ENCODE peak calls at places on chromosomes 13 and 19, in six cellular contexts. O is heart left ventricle; U is uterus; J is HepG2; B is OCI-LY7; F is CD8-positive, alpha-beta memory T cell. S is an unnamed sample.

GRCh38 chr19:33296473-33297060 is 5.8 kb downstream of the CEBPA start:
- DNase-seq in U (peak; percentile 17), F (no peak), J (no peak), B (no peak), O (peak; percentile 56), S (no peak)

GRCh38 chr13:72194531-72194930 is 327.5 kb upstream of the DACH1 start:
- DNase-seq in U (no peak), B (no peak), O (no peak), J (no peak), F (no peak), S (no peak)

GRCh38 chr13:27128825-27129627 is 42.6 kb downstream of the USP12 start:
- DNase-seq in O (no peak), U (no peak), J (no peak), F (no peak), B (no peak), S (no peak)

GRCh38 chr13:24071423-24072075 is 89.0 kb upstream of the SPATA13 start:
- DNase-seq in F (no peak), O (no peak), J (no peak), U (peak; percentile 45), B (no peak), S (no peak)

GRCh38 chr13:73365240-73365639 is 306.4 kb downstream of the KLF5 start:
- DNase-seq in U (no peak), O (no peak), F (no peak), J (no peak), B (no peak), S (no peak)

GRCh38 chr19:9835507-9835949 is 410 bp downstream of the PIN1 start:
- DNase-seq in B (no peak), O (peak; percentile 64), U (no peak), F (no peak), J (no peak), S (no peak)

GRCh38 chr13:48318014-48318713 is 14.6 kb downstream of the RB1 start:
- DNase-seq in F (no peak), B (no peak), U (no peak), J (no peak), O (peak; percentile 67), S (no peak)

GRCh38 chr13:27339299-27339698 is 68.7 kb downstream of the RASL11A start:
- DNase-seq in O (no peak), B (peak; percentile 78), U (no peak), F (no peak), J (peak; percentile 60), S (no peak)

GRCh38 chr19:51127755-51128154 is 3.0 kb downstream of the SIGLEC9 start:
- DNase-seq in F (no peak), O (no peak), J (no peak), U (no peak), B (no peak), S (no peak)

GRCh38 chr13:108276060-108276459 is 6.5 kb downstream of the TNFSF13B start:
- DNase-seq in J (no peak), U (no peak), B (no peak), O (no peak), F (no peak), S (no peak)

GRCh38 chr19:8192227-8192820 is 16.8 kb upstream of the CERS4 start:
- DNase-seq in B (peak; percentile 53), O (no peak), U (no peak), F (no peak), J (no peak), S (no peak)

GRCh38 chr13:19663416-19663979 is 30.0 kb downstream of the MPHOSPH8 start:
- DNase-seq in J (no peak), U (no peak), F (no peak), B (no peak), O (no peak), S (no peak)

GRCh38 chr19:44689290-44690130 is 9.4 kb upstream of the CEACAM16 start:
- DNase-seq in O (peak; percentile 87), J (peak; percentile 63), B (peak; percentile 73), U (peak; percentile 69), F (peak; percentile 66), S (peak; percentile 84)

GRCh38 chr19:55437410-55437809 is 5.7 kb downstream of the SHISA7 start:
- DNase-seq in O (no peak), U (no peak), F (no peak), B (no peak), J (peak; percentile 46), S (peak; percentile 71)

GRCh38 chr13:34340534-34340933 is 522.6 kb downstream of the RFC3 start:
- DNase-seq in F (no peak), J (no peak), U (no peak), B (no peak), O (no peak), S (no peak)

GRCh38 chr13:45473627-45474026 is 8.9 kb downstream of the COG3 start:
- DNase-seq in O (no peak), J (peak; percentile 43), U (no peak), B (peak; percentile 28), F (no peak), S (no peak)

GRCh38 chr19:16301999-16302694 is 22.5 kb upstream of the KLF2 start:
- DNase-seq in U (no peak), B (peak; percentile 90), F (no peak), J (no peak), O (no peak), S (no peak)

GRCh38 chr13:68160466-68160865 is 930.3 kb upstream of the PCDH9 start:
- DNase-seq in O (no peak), U (no peak), B (no peak), J (no peak), F (no peak), S (no peak)

GRCh38 chr19:47226426-47227346 is 4.3 kb downstream of the BBC3 start:
- DNase-seq in B (peak; percentile 93), O (peak; percentile 88), J (peak; percentile 89), U (peak; percentile 82), F (peak; percentile 59), S (peak; percentile 93)

GRCh38 chr13:22648325-22648758 is 532.4 kb upstream of the SGCG start:
- DNase-seq in U (no peak), B (no peak), J (no peak), F (no peak), O (no peak), S (no peak)

GRCh38 chr19:29383696-29384095 is 142.1 kb upstream of the VSTM2B start:
- DNase-seq in J (no peak), F (no peak), B (no peak), O (no peak), U (no peak), S (no peak)

GRCh38 chr19:37551123-37551993 is 43.2 kb downstream of the ZNF571 start:
- DNase-seq in O (peak; percentile 78), U (no peak), J (no peak), F (peak; percentile 44), B (no peak), S (no peak)

GRCh38 chr13:46721054-46721453 is 75.9 kb downstream of the ESD start:
- DNase-seq in F (peak; percentile 7), J (peak; percentile 33), B (peak; percentile 62), U (peak; percentile 64), O (no peak), S (no peak)

GRCh38 chr13:20426766-20427448 is 98.8 kb downstream of the CRYL1 start:
- DNase-seq in F (no peak), O (no peak), J (no peak), B (no peak), U (no peak), S (no peak)

GRCh38 chr13:86918682-86919081 is 752.5 kb upstream of the SLITRK5 start:
- DNase-seq in O (no peak), F (no peak), J (no peak), B (no peak), U (no peak), S (no peak)

GRCh38 chr13:113489171-113489548 is 1.4 kb downstream of the DCUN1D2 start:
- DNase-seq in J (peak; percentile 16), F (no peak), B (no peak), O (no peak), U (no peak), S (no peak)

GRCh38 chr13:113488283-113488682 is 2.2 kb downstream of the DCUN1D2 start:
- DNase-seq in O (no peak), U (no peak), B (no peak), F (no peak), J (no peak), S (no peak)

GRCh38 chr13:113486698-113487097 is 3.8 kb downstream of the DCUN1D2 start:
- DNase-seq in O (no peak), B (no peak), F (no peak), J (no peak), U (no peak), S (no peak)

GRCh38 chr13:113483504-113484287 is 6.8 kb downstream of the DCUN1D2 start:
- DNase-seq in J (no peak), O (peak; percentile 71), B (no peak), F (no peak), U (no peak), S (no peak)

DNA sequence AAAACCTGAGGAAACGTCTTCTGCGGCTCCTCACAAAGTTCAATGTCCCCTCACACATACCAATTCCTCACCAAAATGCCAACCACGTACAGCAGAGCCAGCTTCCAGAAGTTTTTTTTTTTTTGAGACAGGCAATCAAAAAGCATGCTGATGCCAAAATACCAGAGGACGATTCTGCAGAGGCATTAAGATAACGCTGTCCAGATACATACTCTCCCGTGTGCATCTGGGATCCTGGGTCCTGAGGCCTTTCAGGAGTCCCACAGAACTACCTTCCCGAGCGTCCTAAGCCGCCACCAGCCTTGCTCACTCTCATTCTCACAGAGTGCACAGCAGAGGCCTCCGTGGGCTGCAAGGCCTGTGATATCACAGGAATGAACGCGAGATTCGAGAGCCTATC is 5.0 kb downstream of the DCUN1D2 start:
- DNase-seq in O (peak; percentile 49), U (no peak), F (no peak), B (no peak), J (no peak), S (no peak)
- H3K4me1 ChIP-seq in O (peaks cover 13% of the 10 kb centered on the region), U (peaks cover 4% of the 10 kb centered on the region), F (peaks cover 21% of the 10 kb centered on the region), B (peaks cover 26% of the 10 kb centered on the region), J (peaks cover 32% of the 10 kb centered on the region), S (peaks cover 11% of the 10 kb centered on the region)

GRCh38 chr13:35469781-35470380 is 6.6 kb downstream of the MAB21L1 start:
- DNase-seq in B (no peak), U (no peak), F (no peak), O (no peak), J (no peak), S (no peak)
- H3K4me3 ChIP-seq in B (no peak overlapping the region), U (peak overlapping the region; percentile 45), F (no peak overlapping the region), O (peak overlapping the region; percentile 61), J (no peak overlapping the region), S (no peak overlapping the region)

GRCh38 chr19:811511-812048 is 10.2 kb downstream of the PLPPR3 start:
- DNase-seq in U (no peak), J (no peak), F (no peak), B (no peak), O (no peak), S (no peak)

GRCh38 chr19:813359-814107 is 8.2 kb downstream of the PLPPR3 start:
- DNase-seq in O (no peak), U (no peak), B (no peak), J (no peak), F (no peak), S (no peak)

GRCh38 chr19:814108-815078 is 7.4 kb downstream of the PLPPR3 start:
- DNase-seq in U (no peak), J (no peak), B (no peak), O (no peak), F (no peak), S (no peak)

GRCh38 chr19:812049-812816 is 9.5 kb downstream of the PLPPR3 start:
- DNase-seq in J (no peak), F (no peak), U (no peak), O (no peak), B (no peak), S (no peak)

GRCh38 chr19:812819-813358 is 8.9 kb downstream of the PLPPR3 start:
- DNase-seq in U (no peak), J (no peak), F (no peak), B (no peak), O (no peak), S (no peak)
- H3K9me3 ChIP-seq in U (no peaks in the 10 kb centered on the region), J (no peaks in the 10 kb centered on the region), F (no peaks in the 10 kb centered on the region), B (no peaks in the 10 kb centered on the region), O (no peaks in the 10 kb centered on the region), S (no peaks in the 10 kb centered on the region)

GRCh38 chr19:39375929-39376328 is 15.0 kb downstream of the PAF1 start:
- DNase-seq in U (no peak), B (no peak), O (no peak), J (no peak), F (no peak), S (no peak)
- H3K4me1 ChIP-seq in U (peaks cover 3% of the 10 kb centered on the region), B (no peaks in the 10 kb centered on the region), O (peaks cover 13% of the 10 kb centered on the region), J (peaks cover 19% of the 10 kb centered on the region), F (no peaks in the 10 kb centered on the region), S (peaks cover 26% of the 10 kb centered on the region)